ENCODE peak calls at places on chromosomes 12 and 14, in five cellular contexts. Q is RWPE2; L is Right ventricle myocardium superior; W is central memory CD8-positive, alpha-beta T cell; G is natural killer cell. N is an unnamed sample.

GRCh38 chr12:22828059-22828458 is 203.1 kb downstream of the ETNK1 start:
- ATAC-seq in W (no peak), L (no peak), G (no peak), Q (no peak), N (no peak)

GRCh38 chr14:97994020-97994531 is 1196.9 kb downstream of the VRK1 start:
- ATAC-seq in L (no peak), W (peak), Q (no peak), G (peak), N (no peak)

GRCh38 chr14:76884853-76885276 is 58.7 kb downstream of the LRRC74A start:
- ATAC-seq in L (peak), G (no peak), Q (peak), W (no peak), N (peak)

GRCh38 chr12:94725375-94726168 is 75.2 kb upstream of the TMCC3 start:
- ATAC-seq in G (peak), Q (peak), L (no peak), W (no peak), N (peak)

GRCh38 chr14:96567289-96567899 is 65.2 kb downstream of the PAPOLA start:
- ATAC-seq in W (no peak), Q (peak), L (peak), G (no peak), N (peak)

GRCh38 chr14:93033039-93033982 is 82.4 kb downstream of the ITPK1 start:
- ATAC-seq in L (no peak), Q (no peak), W (no peak), G (no peak), N (no peak)

GRCh38 chr12:79891506-79892162 is 43.3 kb downstream of the PPP1R12A start:
- ATAC-seq in L (no peak), G (no peak), Q (no peak), W (no peak), N (no peak)

GRCh38 chr12:124872068-124872719 is 8.5 kb upstream of the SCARB1 start:
- ATAC-seq in L (no peak), G (no peak), W (no peak), Q (no peak), N (no peak)

GRCh38 chr14:61925732-61926445 is 163.7 kb downstream of the SNAPC1 start:
- ATAC-seq in W (no peak), L (no peak), G (no peak), Q (no peak), N (no peak)

GRCh38 chr14:74049886-74050495 is 30.8 kb downstream of the BBOF1 start:
- ATAC-seq in G (no peak), W (no peak), L (no peak), Q (no peak), N (no peak)

GRCh38 chr14:103861413-103862392 is 14.3 kb upstream of the PPP1R13B start:
- ATAC-seq in Q (no peak), L (peak), G (no peak), W (no peak), N (peak)

GRCh38 chr14:101836131-101836530 is 74.6 kb downstream of the PPP2R5C start:
- ATAC-seq in W (no peak), Q (no peak), G (no peak), L (peak), N (no peak)

N was measured in esophagus mucosa.